ENCODE peak calls at places on chromosome 22, in eight cellular contexts. Z, F, A, N, G, D, H and T are unnamed samples. For H3K4me1 and H3K27me3, the result is how much of the 10 kb centered on the place peaks cover.

GRCh38 chr22:19631899-19632670 is 82.2 kb upstream of the SEPTIN5 start:
- DNase-seq in F (peak), A (peak), Z (no peak), N (no peak), D (no peak), G (no peak), H (no peak), T (no peak)

GRCh38 chr22:37289156-37289735 is 6.9 kb downstream of the CYTH4 start:
- DNase-seq in F (no peak), Z (no peak), H (no peak), D (no peak), A (no peak), G (no peak), N (no peak), T (no peak)

GRCh38 chr22:37330200-37331033 is 48.1 kb downstream of the CYTH4 start:
- DNase-seq in D (no peak), Z (no peak), H (no peak), G (peak), N (no peak), F (no peak), A (peak), T (no peak)

GRCh38 chr22:35782504-35782903 is 64.8 kb downstream of the APOL5 start:
- DNase-seq in D (no peak), G (no peak), N (no peak), A (peak), F (no peak), H (no peak), Z (no peak), T (no peak)

GRCh38 chr22:24435861-24436351 is 8.5 kb downstream of the ADORA2A start:
- DNase-seq in H (no peak), A (no peak), D (no peak), G (no peak), N (no peak), Z (peak), F (no peak), T (no peak)

GRCh38 chr22:25081409-25081824 is 118.2 kb upstream of the CRYBB3 start:
- DNase-seq in G (peak), H (peak), F (peak), N (no peak), D (no peak), Z (no peak), A (peak), T (no peak)

GRCh38 chr22:37690407-37690806 is 4.3 kb downstream of the NOL12 start:
- DNase-seq in G (no peak), Z (no peak), N (no peak), A (no peak), H (no peak), D (no peak), F (no peak), T (no peak)

GRCh38 chr22:38164578-38164953 is 17.1 kb downstream of the PLA2G6 start:
- DNase-seq in N (no peak), G (no peak), D (no peak), H (no peak), A (no peak), Z (peak), F (no peak), T (no peak)

GRCh38 chr22:35739642-35740041 is 22.0 kb downstream of the APOL5 start:
- DNase-seq in D (no peak), N (no peak), H (no peak), Z (no peak), A (peak), F (no peak), G (peak), T (no peak)

GRCh38 chr22:27717094-27717493 is 84.5 kb downstream of the MN1 start:
- DNase-seq in A (peak), F (no peak), D (no peak), G (no peak), Z (no peak), H (no peak), N (no peak), T (no peak)

GRCh38 chr22:37519268-37520195 is at the start of gene CARD10:
- DNase-seq in A (no peak), F (peak), D (peak), Z (peak), N (no peak), H (no peak), G (no peak), T (no peak)

GRCh38 chr22:28332410-28332809 is 347.2 kb downstream of the TTC28 start:
- DNase-seq in A (no peak), F (peak), N (no peak), H (no peak), Z (no peak), G (no peak), D (no peak), T (no peak)

GRCh38 chr22:43305806-43306205 is 37.4 kb downstream of the SCUBE1 start:
- DNase-seq in H (no peak), Z (no peak), G (no peak), D (peak), A (no peak), F (no peak), N (no peak), T (no peak)
- H3K4me1 ChIP-seq in H (under half), Z (under half), G (under half), D (under half), A (under half), F (under half), N (under half), T (under half)

GRCh38 chr22:39546889-39547586 is 14.5 kb upstream of the RPS19BP1 start:
- DNase-seq in F (peak), N (no peak), G (no peak), A (no peak), D (no peak), H (no peak), Z (no peak), T (no peak)
- H3K27me3 ChIP-seq in F (half or more), N (under half), G (under half), A (under half), D (half or more), H (under half), Z (under half), T (under half)

GRCh38 chr22:22932512-22932941 is 44.9 kb downstream of the IGLL5 start:
- DNase-seq in A (no peak), D (no peak), F (no peak), G (no peak), H (no peak), Z (no peak), N (no peak), T (no peak)

GRCh38 chr22:22931557-22932270 is 44.1 kb downstream of the IGLL5 start:
- DNase-seq in G (no peak), A (no peak), H (no peak), F (no peak), Z (no peak), D (no peak), N (no peak), T (no peak)

GRCh38 chr22:22934543-22935055 is 47.0 kb downstream of the IGLL5 start:
- DNase-seq in Z (no peak), H (no peak), A (no peak), G (no peak), N (no peak), F (no peak), D (no peak), T (no peak)

GRCh38 chr22:22933807-22934542 is 46.4 kb downstream of the IGLL5 start:
- DNase-seq in G (no peak), F (no peak), H (no peak), N (no peak), A (no peak), Z (no peak), D (no peak), T (no peak)

DNA sequence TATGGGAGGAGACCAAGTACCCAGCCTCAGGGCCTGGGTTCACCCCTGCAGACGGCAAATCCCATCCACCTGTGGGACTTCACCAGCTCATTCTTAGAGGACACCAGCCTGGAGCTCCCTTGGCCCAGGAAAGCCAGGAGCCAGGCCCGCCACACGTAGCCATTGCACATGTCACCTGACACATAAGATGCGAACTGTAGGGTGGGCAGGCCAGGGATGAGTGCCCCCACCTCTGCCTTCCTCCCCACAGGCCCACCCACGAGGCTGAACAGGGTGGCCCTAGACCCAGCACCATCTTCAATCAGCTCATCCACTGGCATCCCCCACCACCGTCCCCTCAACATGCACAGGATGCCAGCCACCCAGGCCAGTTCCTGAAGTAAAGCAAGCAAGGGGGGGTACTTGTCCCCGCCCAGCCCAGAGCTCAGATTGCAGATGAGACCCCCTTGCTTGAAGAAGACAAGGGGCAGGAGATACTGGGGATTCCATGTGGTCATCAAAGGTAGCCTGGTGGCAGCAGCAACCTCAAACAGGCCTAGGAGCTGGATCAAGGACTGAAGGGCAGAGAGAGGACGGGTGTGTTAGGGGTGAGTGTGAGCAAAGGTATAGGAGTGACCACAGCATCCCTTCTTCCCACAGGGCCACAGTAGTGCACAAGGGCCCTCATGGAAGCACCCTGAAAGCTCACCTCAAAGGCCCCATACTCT is 45.6 kb downstream of the IGLL5 start:
- DNase-seq in A (no peak), N (no peak), D (no peak), H (no peak), Z (no peak), F (no peak), G (no peak), T (no peak)
- H3K4me1 ChIP-seq in A (under half), N (under half), D (under half), H (under half), Z (under half), F (under half), G (under half), T (under half)

DNA sequence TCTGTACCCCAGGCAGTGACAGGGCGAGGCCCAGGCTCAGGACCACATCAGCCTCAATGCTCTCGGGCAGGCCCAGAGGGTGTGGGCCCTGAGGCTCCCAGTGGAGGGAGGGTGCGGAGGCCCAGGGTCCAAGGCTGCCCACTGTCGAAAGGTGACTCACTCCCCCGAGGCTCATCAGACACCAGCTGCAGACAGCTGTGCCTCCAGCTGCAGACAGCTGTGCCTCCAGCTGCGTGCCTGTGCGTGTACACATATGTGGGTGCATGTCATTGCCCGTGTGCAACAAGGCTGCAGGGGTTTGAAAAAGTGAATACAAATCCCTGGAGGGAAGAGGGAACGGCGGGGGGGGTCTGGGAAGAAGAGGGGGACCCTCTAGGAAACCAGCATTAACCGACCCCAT is 134.3 kb downstream of the BRD1 start:
- DNase-seq in H (no peak), N (no peak), A (no peak), F (no peak), D (no peak), G (no peak), Z (no peak), T (no peak)
- H3K27me3 ChIP-seq in H (under half), N (under half), A (under half), F (under half), D (under half), G (under half), Z (under half), T (under half)

GRCh38 chr22:40033586-40034380 is 39.0 kb downstream of the FAM83F start:
- DNase-seq in H (no peak), N (no peak), Z (no peak), F (no peak), A (no peak), D (no peak), G (no peak), T (no peak)
- H3K4me1 ChIP-seq in H (under half), N (under half), Z (under half), F (under half), A (under half), D (under half), G (under half), T (under half)

DNA sequence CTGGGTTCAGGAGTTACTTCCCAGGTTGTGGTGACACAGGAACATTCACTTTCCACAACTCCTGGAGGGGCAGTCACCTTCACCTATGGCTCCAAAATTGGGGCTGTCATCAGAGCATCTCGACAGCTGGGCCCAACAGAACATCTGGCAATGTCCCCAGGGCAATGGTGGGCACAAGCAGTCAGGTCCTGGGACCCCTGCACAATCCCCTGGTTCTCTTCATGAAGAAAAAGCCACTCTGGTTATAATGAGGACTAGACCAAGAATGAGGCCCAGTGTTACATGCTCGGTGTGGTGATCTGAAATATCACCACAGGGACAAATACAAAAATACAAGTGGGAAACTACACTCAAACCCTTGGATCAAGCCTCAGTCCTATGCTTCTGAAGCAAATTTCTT is 89.0 kb upstream of the VPREB1 start:
- DNase-seq in H (no peak), Z (no peak), F (no peak), A (no peak), D (no peak), G (no peak), N (no peak), T (no peak)
- H3K27me3 ChIP-seq in H (under half), Z (under half), F (under half), A (under half), D (under half), G (under half), N (under half), T (under half)

GRCh38 chr22:46012182-46012880 is 35.4 kb upstream of the WNT7B start:
- DNase-seq in D (no peak), G (no peak), F (no peak), A (no peak), Z (peak), N (no peak), H (no peak), T (no peak)
- H3K4me1 ChIP-seq in D (half or more), G (under half), F (half or more), A (under half), Z (under half), N (under half), H (under half), T (under half)

DNA sequence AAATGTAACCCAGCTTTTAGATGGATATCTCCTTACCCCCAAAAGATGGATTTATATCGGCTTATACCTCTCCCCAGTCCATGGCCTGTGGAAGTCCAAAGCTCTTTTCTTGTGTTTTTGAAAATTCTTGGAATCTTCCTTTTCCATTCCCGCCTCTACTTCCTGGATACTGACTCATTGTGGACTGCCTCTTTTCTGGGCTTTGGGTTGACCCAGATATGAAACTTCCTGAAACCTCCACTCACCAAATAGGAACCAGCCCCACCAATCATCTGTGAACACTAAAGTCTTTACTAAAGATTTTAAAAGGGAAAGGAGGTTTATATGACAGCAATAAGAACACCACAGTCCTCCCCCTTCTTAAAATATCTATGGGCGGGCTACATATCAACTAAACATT is 163.4 kb upstream of the SYN3 start:
- DNase-seq in H (no peak), A (no peak), N (no peak), D (no peak), Z (no peak), G (no peak), F (peak), T (no peak)
- H3K27me3 ChIP-seq in H (under half), A (under half), N (under half), D (under half), Z (under half), G (under half), F (under half), T (under half)